ENCODE peak calls at places on chromosomes 1 and 21, in four cellular contexts. Q is Peyer's patch, X is type B pancreatic cell, O is neural progenitor cell. C is an unnamed sample.

GRCh38 chr1:212967767-212968166 is 17.4 kb downstream of the VASH2 start:
- DNase-seq in Q (no peak), X (no peak), O (peak), C (no peak)

GRCh38 chr1:55885619-55886018 is 670.5 kb upstream of the USP24 start:
- DNase-seq in Q (no peak), O (no peak), X (no peak), C (no peak)

GRCh38 chr1:16158025-16158424 is 2.2 kb upstream of the EPHA2 start:
- DNase-seq in Q (no peak), X (no peak), O (no peak), C (no peak)

GRCh38 chr1:155513300-155513926 is 49.2 kb downstream of the ASH1L start:
- DNase-seq in O (no peak), X (no peak), Q (no peak), C (no peak)

GRCh38 chr1:13714851-13715250 is 14.9 kb downstream of the PRDM2 start:
- DNase-seq in X (no peak), O (no peak), Q (no peak), C (no peak)

GRCh38 chr1:44154049-44154448 is 12.6 kb upstream of the KLF18 start:
- DNase-seq in O (peak), X (no peak), Q (no peak), C (no peak)

GRCh38 chr1:165633624-165634023 is 2.6 kb downstream of the MGST3 start:
- DNase-seq in O (no peak), Q (no peak), X (no peak), C (no peak)

GRCh38 chr21:35423694-35424093 is 374.6 kb upstream of the RUNX1 start:
- DNase-seq in X (no peak), Q (no peak), O (no peak), C (no peak)

GRCh38 chr1:207282049-207282448 is 39.4 kb upstream of the CD55 start:
- DNase-seq in X (no peak), O (no peak), Q (no peak), C (no peak)

GRCh38 chr1:3996846-3997705 is 97.0 kb upstream of the C1orf174 start:
- DNase-seq in X (no peak), Q (peak), O (no peak), C (no peak)

GRCh38 chr1:178224358-178224757 is 130.5 kb downstream of the RASAL2 start:
- DNase-seq in O (no peak), X (no peak), Q (no peak), C (no peak)

GRCh38 chr1:206725053-206725963 is 40.6 kb downstream of the MAPKAPK2 start:
- DNase-seq in X (no peak), Q (no peak), O (peak), C (no peak)

GRCh38 chr1:229225331-229225782 is 45.6 kb upstream of the RAB4A start:
- DNase-seq in O (no peak), Q (peak), X (no peak), C (no peak)

GRCh38 chr1:226128487-226129075 is 58.0 kb downstream of the ACBD3 start:
- DNase-seq in O (no peak), X (no peak), Q (no peak), C (no peak)

GRCh38 chr1:207754942-207755689 is 3.3 kb downstream of the CD46 start:
- DNase-seq in Q (no peak), O (no peak), X (no peak), C (no peak)

GRCh38 chr1:2072891-2073290 is 22.7 kb downstream of the PRKCZ start:
- DNase-seq in Q (no peak), O (no peak), X (no peak), C (no peak)

GRCh38 chr1:48061162-48062136 is 64.3 kb upstream of the TRABD2B start:
- DNase-seq in X (no peak), Q (no peak), O (peak), C (no peak)

GRCh38 chr1:4485398-4485797 is 169.0 kb upstream of the AJAP1 start:
- DNase-seq in X (no peak), O (no peak), Q (no peak), C (no peak)

GRCh38 chr1:68973459-68974244 is 476.8 kb upstream of the DEPDC1 start:
- DNase-seq in X (no peak), Q (no peak), O (no peak), C (no peak)

GRCh38 chr1:206529425-206529824 is 22.1 kb downstream of the RASSF5 start:
- DNase-seq in Q (no peak), X (no peak), O (no peak), C (no peak)

GRCh38 chr1:192530254-192530653 is 45.3 kb upstream of the RGS1 start:
- DNase-seq in O (no peak), Q (no peak), X (no peak), C (no peak)

GRCh38 chr21:34509151-34509550 is 2.9 kb downstream of the KCNE1 start:
- DNase-seq in X (no peak), O (no peak), Q (no peak), C (no peak)

GRCh38 chr1:54253480-54253879 is 53.5 kb downstream of the MRPL37 start:
- DNase-seq in Q (no peak), O (no peak), X (no peak), C (no peak)

GRCh38 chr1:33383974-33384767 is 46.7 kb downstream of the PHC2 start:
- DNase-seq in Q (no peak), O (no peak), X (no peak), C (no peak)

GRCh38 chr1:159953866-159954515 is at the start of gene SLAMF9:
- DNase-seq in O (no peak), X (no peak), Q (no peak), C (no peak)

GRCh38 chr1:198128528-198128927 is 28.3 kb upstream of the NEK7 start:
- DNase-seq in X (no peak), O (no peak), Q (no peak), C (no peak)

GRCh38 chr1:199422206-199422605 is 605.3 kb upstream of the NR5A2 start:
- DNase-seq in X (no peak), Q (no peak), O (peak), C (no peak)
- TF ChIP-seq CTCF in X (peak), Q (no peak), O (peak), C (no peak)

DNA sequence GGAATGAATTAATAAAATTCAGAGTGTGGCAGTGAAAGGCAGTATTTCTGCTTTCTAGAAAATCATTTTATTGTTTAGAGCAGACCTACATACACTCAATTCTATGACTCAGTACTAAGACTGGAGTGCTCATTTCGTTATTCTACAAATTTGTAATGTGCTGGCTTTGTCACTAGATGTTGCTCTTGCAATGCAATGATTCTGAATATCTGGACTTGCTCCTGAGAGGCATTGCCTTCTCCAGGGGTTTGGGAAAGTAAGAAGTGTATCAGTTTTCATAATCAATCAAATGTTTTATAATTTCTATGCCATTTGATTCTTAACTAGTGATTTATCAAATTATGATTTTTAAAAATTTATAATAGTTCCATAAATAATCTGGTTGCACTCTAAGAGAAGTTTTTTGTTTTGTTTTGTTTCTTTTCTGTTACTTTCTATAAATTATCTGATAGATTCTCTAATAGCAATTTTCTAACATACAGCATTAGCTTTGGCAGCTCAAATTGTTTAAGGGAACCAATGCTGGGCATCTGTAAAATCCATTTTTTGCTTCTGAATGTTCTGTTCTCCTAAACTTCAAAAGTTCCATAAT is 280.5 kb upstream of the SGIP1 start:
- DNase-seq in X (no peak), Q (no peak), O (peak), C (no peak)
- TF ChIP-seq CTCF in X (peak), Q (peak), O (peak), C (peak)

GRCh38 chr1:19596719-19597462 is 47.2 kb upstream of the NBL1 start:
- DNase-seq in Q (peak), X (peak), O (peak), C (peak)
- TF ChIP-seq CTCF in Q (no peak), X (no peak), O (no peak), C (no peak)

GRCh38 chr1:222989443-222989842 is 153.6 kb downstream of the TLR5 start:
- DNase-seq in X (no peak), Q (no peak), O (no peak), C (no peak)

GRCh38 chr1:222991908-222992307 is 151.1 kb downstream of the TLR5 start:
- DNase-seq in O (no peak), X (no peak), Q (no peak), C (no peak)

GRCh38 chr1:222991177-222991576 is 151.9 kb downstream of the TLR5 start:
- DNase-seq in O (no peak), X (no peak), Q (no peak), C (no peak)

GRCh38 chr1:222987616-222988015 is 155.4 kb downstream of the TLR5 start:
- DNase-seq in Q (no peak), X (no peak), O (no peak), C (no peak)
- TF ChIP-seq CTCF in Q (no peak), X (no peak), O (no peak), C (no peak)

GRCh38 chr21:22125581-22125980 is 1127.4 kb downstream of the NCAM2 start:
- DNase-seq in Q (no peak), X (no peak), O (no peak), C (no peak)

GRCh38 chr21:22115746-22116145 is 1117.5 kb downstream of the NCAM2 start:
- DNase-seq in Q (no peak), X (no peak), O (no peak), C (no peak)

GRCh38 chr21:22120616-22121266 is 1122.5 kb downstream of the NCAM2 start:
- DNase-seq in Q (no peak), O (peak), X (no peak), C (no peak)
- TF ChIP-seq CTCF in Q (peak), O (peak), X (peak), C (no peak)

DNA sequence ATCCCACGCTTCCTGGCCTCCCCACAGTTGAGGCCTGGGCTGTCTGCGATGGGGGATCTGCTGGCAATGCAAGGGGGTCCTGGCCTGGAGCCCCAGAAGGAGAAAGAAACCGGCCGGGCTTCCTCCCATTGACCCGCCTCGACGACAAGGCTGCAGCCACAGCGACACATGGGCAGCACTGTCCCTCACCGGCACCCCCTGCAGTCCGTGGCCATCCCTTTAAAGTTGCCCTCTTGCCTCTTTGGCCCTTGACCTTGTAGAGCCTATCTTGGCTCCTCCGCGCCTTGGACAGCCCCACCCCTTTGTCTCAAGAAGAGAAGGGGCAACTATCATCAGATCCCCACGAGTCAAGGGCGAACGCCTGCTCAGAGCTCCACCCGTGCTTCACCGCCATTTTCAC is 106.0 kb downstream of the CASZ1 start:
- DNase-seq in X (no peak), O (no peak), Q (no peak), C (no peak)
- TF ChIP-seq CTCF in X (no peak), O (no peak), Q (peak), C (no peak)

GRCh38 chr21:42235593-42235992 is 16.7 kb downstream of the ABCG1 start:
- DNase-seq in X (no peak), O (no peak), Q (no peak), C (no peak)

GRCh38 chr21:42233067-42233981 is 14.4 kb downstream of the ABCG1 start:
- DNase-seq in Q (peak), X (no peak), O (no peak), C (peak)

GRCh38 chr21:42236014-42236413 is 17.1 kb downstream of the ABCG1 start:
- DNase-seq in X (no peak), O (no peak), Q (no peak), C (no peak)

GRCh38 chr21:42234026-42234425 is 15.1 kb downstream of the ABCG1 start:
- DNase-seq in O (peak), Q (no peak), X (no peak), C (no peak)

DNA sequence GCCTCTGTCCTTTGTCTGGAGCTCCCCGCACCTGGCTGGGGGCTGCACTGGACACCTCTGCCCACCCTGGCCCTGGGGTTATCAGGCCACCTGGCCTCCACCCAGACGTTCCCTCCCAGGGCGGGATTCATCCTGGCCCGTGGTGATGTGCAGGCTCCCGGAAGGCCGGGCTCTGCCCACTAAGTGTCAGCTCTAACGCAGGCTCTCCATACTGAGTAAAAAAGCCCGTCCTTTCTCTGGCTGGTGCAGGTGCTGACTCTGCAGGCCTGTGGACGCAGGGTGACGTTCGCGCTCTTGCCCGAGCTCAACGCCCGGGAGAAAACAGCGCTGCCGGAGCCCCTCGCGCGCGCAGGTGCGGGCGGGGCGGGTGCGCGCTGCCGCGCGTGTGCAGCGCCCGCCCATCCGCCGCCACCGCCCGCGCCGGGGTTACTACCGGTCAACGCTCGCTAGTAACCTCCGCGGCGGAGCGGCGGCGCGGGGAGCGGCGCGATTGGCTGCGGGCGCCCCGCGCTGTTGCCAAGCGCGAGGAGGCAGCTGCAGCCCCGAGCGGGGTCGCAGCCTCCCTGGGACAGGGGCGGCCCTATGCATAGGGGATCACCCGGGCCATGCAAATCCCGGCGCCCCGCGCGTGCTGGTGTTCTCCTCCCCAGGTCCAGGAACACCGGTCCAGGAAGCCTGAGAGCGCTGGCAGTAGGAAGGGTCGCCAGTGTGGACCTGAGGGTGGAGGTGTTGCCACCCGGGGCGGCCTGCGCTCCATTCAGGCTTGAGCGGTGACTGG is 15.7 kb downstream of the ABCG1 start:
- DNase-seq in O (peak), Q (peak), X (peak), C (peak)
- TF ChIP-seq CTCF in O (no peak), Q (no peak), X (no peak), C (no peak)

DNA sequence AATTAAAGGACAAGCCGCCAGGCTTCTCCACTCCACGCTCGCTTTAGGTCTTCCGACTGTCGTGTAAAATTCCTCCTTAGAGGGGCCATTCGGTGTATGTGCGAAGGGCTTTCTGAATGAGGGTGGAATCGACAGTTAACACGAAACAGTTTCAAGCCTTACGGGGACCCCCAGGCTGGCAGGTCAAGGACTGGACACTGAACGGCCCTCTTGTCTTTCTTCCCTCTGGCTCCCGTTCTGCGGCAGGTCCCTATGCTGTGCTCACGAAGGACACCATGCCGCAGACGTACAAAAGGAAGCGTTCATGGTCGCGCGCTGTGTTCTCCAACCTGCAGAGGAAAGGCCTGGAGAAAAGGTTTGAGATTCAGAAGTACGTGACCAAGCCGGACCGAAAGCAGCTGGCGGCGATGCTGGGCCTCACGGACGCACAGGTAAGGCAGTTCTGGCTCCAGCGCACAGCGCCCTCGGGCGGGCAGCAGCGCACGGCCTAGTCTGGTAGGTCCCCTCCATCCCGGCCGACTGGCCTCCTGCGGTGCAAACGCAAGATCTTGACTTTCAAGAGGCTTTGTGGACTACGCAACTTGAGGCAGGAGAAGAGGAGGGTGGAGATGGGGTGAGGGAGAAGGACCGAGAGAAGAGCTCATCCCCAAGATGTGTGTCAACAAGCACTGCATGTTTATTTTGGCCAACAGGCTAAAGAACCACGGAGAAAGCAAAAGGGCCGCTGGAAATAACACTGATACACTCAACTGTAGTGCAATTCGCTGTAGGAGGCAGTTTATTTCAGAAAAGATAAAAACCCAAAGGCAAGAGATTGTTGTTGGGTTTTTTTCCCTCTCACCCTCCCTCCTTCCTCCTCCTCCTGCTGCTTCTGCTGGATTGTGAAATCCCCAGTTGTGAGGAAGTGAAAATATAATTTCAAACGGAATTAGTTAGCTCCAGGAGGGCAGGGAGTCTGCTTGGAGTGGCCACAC is 3.0 kb downstream of the HLX start:
- DNase-seq in X (no peak), O (peak), Q (no peak), C (no peak)
- TF ChIP-seq CTCF in X (peak), O (peak), Q (peak), C (no peak)

GRCh38 chr21:15010645-15011044 is 54.2 kb downstream of the NRIP1 start:
- DNase-seq in X (no peak), O (no peak), Q (no peak), C (no peak)

GRCh38 chr21:15011967-15012366 is 52.8 kb downstream of the NRIP1 start:
- DNase-seq in X (no peak), Q (no peak), O (no peak), C (no peak)

GRCh38 chr21:15006594-15007230 is 58.1 kb downstream of the NRIP1 start:
- DNase-seq in X (no peak), O (no peak), Q (no peak), C (no peak)

GRCh38 chr21:15007716-15008296 is 57.0 kb downstream of the NRIP1 start:
- DNase-seq in X (no peak), Q (no peak), O (no peak), C (no peak)

GRCh38 chr21:15009964-15010363 is 54.8 kb downstream of the NRIP1 start:
- DNase-seq in X (no peak), Q (no peak), O (no peak), C (no peak)
- TF ChIP-seq CTCF in X (no peak), Q (no peak), O (no peak), C (no peak)

GRCh38 chr1:63891211-63891610 is 117.4 kb downstream of the ROR1 start:
- DNase-seq in O (no peak), Q (no peak), X (no peak), C (no peak)
- TF ChIP-seq CTCF in O (no peak), Q (no peak), X (no peak), C (no peak)